ENCODE peak calls at places on chromosomes 16 and 17, in ten cellular contexts. N is neural progenitor cell, Y is A549, P is IMR-90, Z is ovary, W is heart right ventricle, I is BE2C, F is endothelial cell of umbilical vein, G is esophagus squamous epithelium, V is fibroblast of lung. K is an unnamed sample.

GRCh38 chr17:82138511-82138992 is 40.5 kb upstream of the FASN start:
- DNase-seq in G (no peak), V (no peak), P (no peak), Z (no peak), Y (no peak), W (no peak), I (no peak), N (no peak), F (no peak), K (no peak)

GRCh38 chr16:63361032-63361624 is 1324.9 kb upstream of the CDH8 start:
- DNase-seq in Y (peak), V (peak), P (peak), N (peak), F (peak), I (peak), W (no peak), G (no peak), Z (no peak), K (peak)

GRCh38 chr16:85512716-85513115 is 100.4 kb upstream of the GSE1 start:
- DNase-seq in P (peak), Y (no peak), G (no peak), Z (no peak), V (no peak), I (no peak), N (no peak), W (no peak), F (no peak), K (no peak)

GRCh38 chr17:2885751-2886150 is 89.5 kb downstream of the RAP1GAP2 start:
- DNase-seq in V (no peak), N (no peak), P (no peak), Z (no peak), W (no peak), G (no peak), F (no peak), Y (no peak), I (peak), K (no peak)

GRCh38 chr17:4008082-4008435 is 43.8 kb upstream of the ATP2A3 start:
- DNase-seq in W (no peak), G (no peak), I (no peak), V (no peak), P (peak), N (no peak), Z (no peak), Y (no peak), F (no peak), K (no peak)

GRCh38 chr16:62548095-62548494 is 511.9 kb upstream of the CDH8 start:
- DNase-seq in V (no peak), I (no peak), N (no peak), Y (no peak), F (no peak), Z (no peak), P (no peak), G (no peak), W (no peak), K (no peak)

GRCh38 chr17:80153004-80153403 is 6.1 kb upstream of the EIF4A3 start:
- DNase-seq in G (no peak), V (no peak), Z (no peak), Y (no peak), N (no peak), W (no peak), F (no peak), I (no peak), P (no peak), K (no peak)

GRCh38 chr16:30557950-30558788 is at the start of gene ZNF764:
- DNase-seq in I (peak), P (peak), Y (peak), G (peak), F (peak), N (peak), W (peak), Z (peak), V (peak), K (peak)

GRCh38 chr17:67025216-67025792 is 19.1 kb upstream of the CACNG1 start:
- DNase-seq in Y (no peak), P (no peak), W (no peak), I (no peak), G (no peak), V (no peak), F (no peak), Z (no peak), N (no peak), K (no peak)

GRCh38 chr17:16534236-16534635 is 34.8 kb downstream of the ZNF287 start:
- DNase-seq in F (no peak), V (peak), Y (no peak), Z (no peak), W (no peak), I (no peak), G (no peak), N (no peak), P (no peak), K (no peak)
- TF ChIP-seq CTCF in F (no peak), V (no peak), Y (no peak), Z (no peak), W (no peak), I (no peak), G (no peak), N (no peak), P (no peak), K (no peak)

GRCh38 chr17:43033947-43034622 is 9.1 kb downstream of the RND2 start:
- DNase-seq in Y (no peak), N (peak), P (no peak), G (no peak), I (no peak), W (no peak), Z (no peak), F (no peak), V (no peak), K (no peak)
- TF ChIP-seq CTCF in Y (no peak), N (peak), P (no peak), G (no peak), I (no peak), W (no peak), Z (no peak), F (no peak), V (no peak), K (no peak)

DNA sequence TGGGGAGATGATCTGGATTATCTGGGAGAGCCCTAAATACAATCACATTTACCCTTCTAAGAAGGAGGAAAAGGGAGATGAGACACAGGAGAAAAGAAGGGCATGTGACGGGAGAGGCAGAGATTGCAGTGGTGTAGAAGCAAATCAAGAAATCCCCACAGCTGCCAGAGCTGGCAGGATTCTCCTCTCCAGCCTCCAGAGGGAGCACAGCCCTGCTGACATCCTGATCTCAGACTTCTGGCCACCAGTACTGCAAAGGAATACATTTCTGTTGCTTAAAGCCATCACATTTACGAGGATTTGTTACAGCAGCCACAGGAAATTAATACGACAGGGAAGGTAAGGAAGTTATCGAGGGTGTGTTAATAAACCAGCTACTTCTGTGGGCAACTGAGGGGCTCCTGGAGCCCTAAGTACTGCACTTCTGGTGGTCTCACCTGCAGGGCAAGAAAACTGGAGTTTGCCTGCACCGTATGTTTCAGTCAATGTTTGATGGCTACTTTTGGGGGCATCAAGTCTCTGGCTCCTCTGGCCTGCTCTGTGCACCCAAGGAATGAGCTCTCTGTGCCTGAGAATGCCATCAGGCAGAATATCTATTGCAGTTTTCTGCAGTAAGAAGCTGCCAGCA is 22.9 kb upstream of the CDH13 start:
- DNase-seq in P (peak), Z (no peak), I (no peak), W (peak), Y (peak), F (peak), N (peak), G (no peak), V (peak), K (no peak)
- TF ChIP-seq CTCF in P (peak), Z (peak), I (peak), W (peak), Y (no peak), F (peak), N (peak), G (peak), V (peak), K (peak)

GRCh38 chr16:53007095-53007494 is 45.6 kb downstream of the CHD9NB start:
- DNase-seq in W (no peak), G (no peak), I (no peak), Y (no peak), P (no peak), V (no peak), N (peak), F (no peak), Z (no peak), K (no peak)
- TF ChIP-seq CTCF in W (no peak), G (no peak), I (no peak), Y (no peak), P (no peak), V (no peak), N (peak), F (no peak), Z (no peak), K (no peak)

DNA sequence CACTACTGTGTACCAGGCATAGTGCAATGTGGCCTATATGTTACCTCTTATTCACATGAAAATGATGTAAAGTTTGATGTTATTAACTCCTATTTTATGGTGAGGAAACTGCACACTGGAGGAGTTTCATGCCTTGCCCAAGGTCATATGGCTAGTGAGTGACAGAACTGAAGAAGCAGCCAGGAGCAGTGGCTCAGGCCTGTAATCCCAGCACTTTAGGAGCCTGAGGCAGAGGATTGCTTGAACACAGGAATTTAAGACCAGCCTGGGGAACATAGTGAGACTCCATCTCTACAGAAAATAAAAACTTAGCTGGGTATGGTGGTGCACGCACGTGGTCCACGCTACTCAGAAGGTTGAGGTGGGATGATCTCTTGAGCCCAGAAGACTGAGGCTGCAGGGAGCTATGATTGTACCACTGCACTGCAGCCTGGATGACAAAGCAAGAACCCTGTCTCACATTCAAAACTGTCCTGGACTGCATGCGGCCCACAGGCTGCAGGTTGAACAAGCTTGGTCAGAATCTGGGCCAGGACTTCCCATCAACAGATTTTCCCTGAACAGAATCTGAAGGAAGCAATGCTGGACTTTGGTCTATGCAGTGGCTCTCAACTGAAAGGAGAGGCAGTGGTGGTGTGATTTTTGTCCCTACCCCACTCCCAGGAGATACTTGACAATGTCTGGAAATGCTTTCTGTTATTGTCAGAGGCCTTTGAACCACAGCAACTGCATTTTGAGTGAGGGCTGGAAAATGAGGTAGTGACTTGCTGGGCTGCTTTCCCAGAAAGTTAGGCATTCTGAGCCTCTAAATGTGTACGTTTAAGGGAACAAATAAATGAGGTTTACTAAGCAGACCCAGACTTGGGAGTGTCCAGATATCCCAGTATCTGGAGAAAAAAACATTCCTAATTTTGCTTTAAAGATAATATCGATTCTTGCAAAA is 479.5 kb downstream of the TMEM114 start:
- DNase-seq in I (no peak), G (no peak), N (no peak), V (no peak), F (no peak), Y (no peak), P (no peak), Z (no peak), W (no peak), K (no peak)
- TF ChIP-seq CTCF in I (no peak), G (no peak), N (no peak), V (no peak), F (no peak), Y (no peak), P (no peak), Z (no peak), W (no peak), K (no peak)

DNA sequence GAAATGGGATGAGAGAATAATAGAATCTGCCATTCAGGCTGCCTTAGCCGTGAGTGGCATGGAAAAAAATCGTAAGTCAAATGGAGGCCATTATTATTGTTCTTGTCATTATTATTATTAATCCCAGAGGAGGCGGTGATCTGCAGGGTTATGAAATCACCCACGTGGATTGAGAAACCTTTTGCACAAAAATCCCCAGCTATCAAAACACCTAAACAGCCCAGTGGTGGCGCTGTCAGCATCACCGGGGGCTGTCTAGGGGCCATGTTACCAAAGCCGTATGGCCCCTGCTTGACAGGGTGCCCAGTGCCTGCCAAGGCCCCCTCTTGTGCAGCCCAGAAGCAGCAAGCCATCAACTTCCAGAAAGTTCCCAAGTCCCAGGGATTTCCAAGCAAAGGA is 25.2 kb downstream of the CNGB1 start:
- DNase-seq in Z (no peak), Y (no peak), V (no peak), F (no peak), I (no peak), W (no peak), N (no peak), P (no peak), G (no peak), K (no peak)
- TF ChIP-seq CTCF in Z (no peak), Y (no peak), V (peak), F (no peak), I (peak), W (no peak), N (peak), P (peak), G (peak), K (no peak)

DNA sequence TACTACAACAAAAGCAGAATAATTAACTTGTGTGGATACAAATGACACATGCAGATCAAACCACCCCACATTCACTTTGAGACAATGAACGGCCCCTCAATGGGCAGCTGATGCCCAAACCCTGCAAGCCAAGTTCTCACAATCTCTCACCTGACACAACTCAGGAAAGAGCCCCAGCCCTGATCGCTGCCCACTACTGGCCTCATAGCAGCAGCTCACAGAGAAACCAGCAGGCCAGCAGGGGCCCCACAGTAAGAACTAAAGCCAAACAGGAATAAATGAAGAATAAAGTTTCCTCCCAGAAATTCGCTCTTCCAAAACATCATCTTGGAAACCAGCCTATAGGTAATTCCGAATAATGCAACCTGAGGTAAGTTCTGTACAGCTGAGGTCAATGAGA is 7.7 kb downstream of the AKTIP start:
- DNase-seq in Y (no peak), W (no peak), N (no peak), I (no peak), F (no peak), Z (no peak), P (no peak), G (no peak), V (no peak), K (no peak)
- TF ChIP-seq CTCF in Y (no peak), W (no peak), N (peak), I (peak), F (no peak), Z (no peak), P (no peak), G (no peak), V (no peak), K (no peak)

DNA sequence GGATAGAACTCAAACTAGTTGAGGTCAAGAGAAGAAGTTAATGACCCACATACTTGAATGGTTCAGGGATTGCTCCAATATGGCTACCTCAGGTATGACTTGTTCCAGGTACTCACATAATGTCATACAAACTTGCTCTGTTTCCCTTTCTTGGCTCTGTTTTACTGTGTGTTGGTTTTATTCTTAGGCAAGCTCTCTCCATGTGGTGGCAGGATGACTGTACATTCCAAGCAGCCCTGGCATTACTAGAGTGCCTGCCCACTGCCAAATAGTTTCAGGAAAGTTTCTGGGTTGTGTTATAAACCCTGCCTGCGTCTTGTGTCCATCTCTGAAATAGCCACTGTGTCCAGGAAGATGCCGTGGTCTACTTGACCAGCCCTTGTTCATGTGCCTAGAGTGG is 476.8 kb downstream of the SHISA9 start:
- DNase-seq in F (no peak), I (no peak), Y (no peak), Z (no peak), N (no peak), G (no peak), P (no peak), V (no peak), W (no peak), K (no peak)
- TF ChIP-seq CTCF in F (no peak), I (no peak), Y (no peak), Z (no peak), N (no peak), G (no peak), P (no peak), V (no peak), W (no peak), K (no peak)

DNA sequence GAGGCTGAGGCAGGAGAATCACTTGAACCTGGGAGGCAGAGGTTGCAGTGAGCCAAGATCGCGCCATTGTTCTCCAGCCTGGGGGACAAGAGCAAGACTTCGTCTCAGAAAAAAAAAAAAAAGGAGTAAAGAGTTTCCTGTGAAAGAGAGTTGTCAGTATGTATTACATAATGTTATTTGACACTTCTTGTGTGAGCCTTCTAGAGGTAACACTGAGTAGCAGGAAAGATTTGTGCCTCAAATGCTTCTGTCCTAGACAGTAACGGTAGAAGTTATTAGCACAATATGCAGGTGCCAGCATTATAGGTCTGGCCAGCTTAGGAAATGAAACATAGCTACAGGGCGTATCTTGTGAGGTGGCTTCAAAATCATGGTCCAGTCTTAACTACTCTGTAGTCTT is 6.2 kb downstream of the RPS6KB1 start:
- DNase-seq in V (no peak), F (no peak), I (no peak), N (no peak), Y (peak), Z (no peak), W (no peak), P (no peak), G (no peak), K (no peak)
- TF ChIP-seq CTCF in V (no peak), F (no peak), I (no peak), N (no peak), Y (no peak), Z (no peak), W (no peak), P (no peak), G (no peak), K (peak)

K was measured in AG09319.